ENCODE peak calls at places on chromosomes 16 and 17, in eight cellular contexts. One of them, this sample, is unnamed.

GRCh38 chr17:81050645-81051625 is 16.0 kb downstream of the BAIAP2 start:
- ATAC-seq in GM12878: no peak
- ATAC-seq in heart left ventricle: no peak
- ATAC-seq in K562: no peak
- ATAC-seq in HepG2: no peak
- ATAC-seq in IMR-90: peak
- ATAC-seq in right lobe of liver: peak
- ATAC-seq in HCT116: no peak
- ATAC-seq in this sample: no peak

GRCh38 chr17:73323622-73324455 is 12.0 kb upstream of the CDC42EP4 start:
- ATAC-seq in K562: peak
- ATAC-seq in HepG2: peak
- ATAC-seq in right lobe of liver: no peak
- ATAC-seq in heart left ventricle: peak
- ATAC-seq in IMR-90: peak
- ATAC-seq in HCT116: no peak
- ATAC-seq in GM12878: peak
- ATAC-seq in this sample: no peak

GRCh38 chr17:63150466-63150865 is 184.4 kb downstream of the TANC2 start:
- ATAC-seq in IMR-90: no peak
- ATAC-seq in HepG2: no peak
- ATAC-seq in heart left ventricle: no peak
- ATAC-seq in right lobe of liver: no peak
- ATAC-seq in GM12878: no peak
- ATAC-seq in K562: no peak
- ATAC-seq in HCT116: no peak
- ATAC-seq in this sample: no peak

GRCh38 chr16:54647731-54648221 is 282.9 kb upstream of the IRX5 start:
- ATAC-seq in GM12878: no peak
- ATAC-seq in heart left ventricle: no peak
- ATAC-seq in K562: no peak
- ATAC-seq in right lobe of liver: no peak
- ATAC-seq in HCT116: no peak
- ATAC-seq in IMR-90: no peak
- ATAC-seq in HepG2: no peak
- ATAC-seq in this sample: no peak

GRCh38 chr16:89863741-89864391 is 9.5 kb upstream of the TCF25 start:
- ATAC-seq in K562: no peak
- ATAC-seq in IMR-90: no peak
- ATAC-seq in HepG2: no peak
- ATAC-seq in GM12878: peak
- ATAC-seq in heart left ventricle: peak
- ATAC-seq in right lobe of liver: peak
- ATAC-seq in HCT116: no peak
- ATAC-seq in this sample: peak

GRCh38 chr16:87212026-87212425 is 105.2 kb downstream of the C16orf95 start:
- ATAC-seq in K562: no peak
- ATAC-seq in GM12878: no peak
- ATAC-seq in HCT116: no peak
- ATAC-seq in IMR-90: no peak
- ATAC-seq in HepG2: no peak
- ATAC-seq in right lobe of liver: no peak
- ATAC-seq in heart left ventricle: no peak
- ATAC-seq in this sample: no peak

GRCh38 chr17:5033352-5034015 is 1.7 kb downstream of the SLC52A1 start:
- ATAC-seq in GM12878: no peak
- ATAC-seq in HCT116: no peak
- ATAC-seq in heart left ventricle: no peak
- ATAC-seq in K562: no peak
- ATAC-seq in right lobe of liver: no peak
- ATAC-seq in IMR-90: no peak
- ATAC-seq in HepG2: peak
- ATAC-seq in this sample: no peak

GRCh38 chr17:77728022-77728671 is 230.4 kb upstream of the TNRC6C start:
- ATAC-seq in GM12878: no peak
- ATAC-seq in IMR-90: no peak
- ATAC-seq in heart left ventricle: peak
- ATAC-seq in HCT116: peak
- ATAC-seq in right lobe of liver: no peak
- ATAC-seq in HepG2: peak
- ATAC-seq in K562: peak
- ATAC-seq in this sample: peak

GRCh38 chr16:66476328-66477027 is 49.4 kb downstream of the BEAN1 start:
- ATAC-seq in GM12878: peak
- ATAC-seq in K562: peak
- ATAC-seq in HepG2: peak
- ATAC-seq in IMR-90: peak
- ATAC-seq in right lobe of liver: peak
- ATAC-seq in HCT116: peak
- ATAC-seq in heart left ventricle: no peak
- ATAC-seq in this sample: no peak

GRCh38 chr17:61267847-61268246 is 131.8 kb upstream of the TBX2 start:
- ATAC-seq in heart left ventricle: no peak
- ATAC-seq in HCT116: no peak
- ATAC-seq in HepG2: no peak
- ATAC-seq in right lobe of liver: no peak
- ATAC-seq in GM12878: no peak
- ATAC-seq in K562: no peak
- ATAC-seq in IMR-90: no peak
- ATAC-seq in this sample: no peak

GRCh38 chr17:1423456-1424135 is 23.6 kb upstream of the YWHAE start:
- ATAC-seq in GM12878: no peak
- ATAC-seq in IMR-90: no peak
- ATAC-seq in K562: no peak
- ATAC-seq in HCT116: no peak
- ATAC-seq in right lobe of liver: no peak
- ATAC-seq in HepG2: no peak
- ATAC-seq in heart left ventricle: peak
- ATAC-seq in this sample: no peak

GRCh38 chr17:45740553-45741330 is 43.4 kb upstream of the CRHR1 start:
- ATAC-seq in IMR-90: no peak
- ATAC-seq in right lobe of liver: no peak
- ATAC-seq in HepG2: peak
- ATAC-seq in heart left ventricle: peak
- ATAC-seq in K562: peak
- ATAC-seq in GM12878: peak
- ATAC-seq in HCT116: peak
- ATAC-seq in this sample: no peak

GRCh38 chr16:79598341-79599181 is 2.0 kb downstream of the MAF start:
- ATAC-seq in HCT116: no peak
- ATAC-seq in heart left ventricle: peak
- ATAC-seq in GM12878: no peak
- ATAC-seq in IMR-90: no peak
- ATAC-seq in K562: no peak
- ATAC-seq in right lobe of liver: peak
- ATAC-seq in HepG2: no peak
- ATAC-seq in this sample: peak

GRCh38 chr17:73566905-73567782 is 77.1 kb downstream of the SDK2 start:
- ATAC-seq in right lobe of liver: no peak
- ATAC-seq in HCT116: peak
- ATAC-seq in IMR-90: no peak
- ATAC-seq in K562: no peak
- ATAC-seq in GM12878: peak
- ATAC-seq in heart left ventricle: no peak
- ATAC-seq in HepG2: no peak
- ATAC-seq in this sample: no peak

GRCh38 chr16:66247516-66248089 is 118.9 kb upstream of the CDH5 start:
- ATAC-seq in GM12878: no peak
- ATAC-seq in heart left ventricle: peak
- ATAC-seq in right lobe of liver: no peak
- ATAC-seq in K562: no peak
- ATAC-seq in HepG2: no peak
- ATAC-seq in HCT116: no peak
- ATAC-seq in IMR-90: peak
- ATAC-seq in this sample: peak

GRCh38 chr17:55742272-55743102 is 8.4 kb upstream of the PCTP start:
- ATAC-seq in HepG2: peak
- ATAC-seq in HCT116: peak
- ATAC-seq in heart left ventricle: no peak
- ATAC-seq in GM12878: peak
- ATAC-seq in IMR-90: no peak
- ATAC-seq in K562: peak
- ATAC-seq in right lobe of liver: peak
- ATAC-seq in this sample: no peak

DNA sequence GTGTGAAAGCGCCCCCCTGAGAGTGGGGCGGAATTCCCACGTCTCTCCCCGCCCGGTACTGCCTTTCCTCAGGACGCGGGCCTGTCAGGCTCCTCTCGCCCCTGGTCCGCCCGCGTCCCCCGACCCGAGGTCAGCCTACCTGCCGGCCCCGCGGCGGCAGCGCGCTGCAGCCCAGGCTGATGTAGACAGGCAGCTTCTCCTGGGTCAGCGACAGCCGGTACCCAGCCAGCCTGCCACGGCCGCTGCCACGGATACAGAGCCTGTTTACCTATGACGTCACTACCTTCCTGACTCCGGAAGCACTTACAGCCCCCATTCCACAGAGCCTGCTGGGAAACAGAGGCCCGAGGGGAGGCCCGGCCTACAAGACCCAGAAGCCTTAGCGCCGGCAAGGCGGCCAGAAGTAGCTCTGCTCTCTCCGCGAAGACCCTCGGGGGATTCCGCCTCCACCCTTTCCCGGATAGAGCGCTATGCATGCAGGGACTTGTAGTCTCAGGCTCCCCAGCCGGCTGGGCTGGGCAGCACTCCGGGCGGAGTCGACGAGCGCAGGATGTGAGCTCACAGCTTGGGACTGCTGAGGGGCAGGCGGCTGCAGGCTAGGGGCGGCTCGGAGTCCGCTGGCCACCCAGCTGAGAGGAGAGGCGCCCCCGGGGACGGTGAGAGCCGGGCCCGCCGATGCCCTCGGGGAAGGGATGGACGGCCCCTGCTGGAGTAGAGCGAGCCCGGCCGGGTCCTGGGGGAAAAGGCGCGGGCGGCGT is at the start of the genes IFT20 and TNFAIP1:
- ATAC-seq in HCT116: peak
- ATAC-seq in right lobe of liver: peak
- ATAC-seq in GM12878: peak
- ATAC-seq in IMR-90: peak
- ATAC-seq in heart left ventricle: peak
- ATAC-seq in HepG2: peak
- ATAC-seq in K562: peak
- ATAC-seq in this sample: peak
- TF ChIP-seq POLR2A in HCT116: peak
- TF ChIP-seq POLR2A in right lobe of liver: peak
- TF ChIP-seq POLR2A in GM12878: peak
- TF ChIP-seq POLR2A in IMR-90: peak
- TF ChIP-seq POLR2A in heart left ventricle: peak
- TF ChIP-seq POLR2A in HepG2: peak
- TF ChIP-seq POLR2A in K562: peak
- TF ChIP-seq POLR2A in this sample: peak

GRCh38 chr17:68748381-68748780 is 147.2 kb upstream of the FAM20A start:
- ATAC-seq in right lobe of liver: no peak
- ATAC-seq in GM12878: no peak
- ATAC-seq in HCT116: no peak
- ATAC-seq in IMR-90: no peak
- ATAC-seq in heart left ventricle: no peak
- ATAC-seq in K562: no peak
- ATAC-seq in HepG2: no peak
- ATAC-seq in this sample: no peak

GRCh38 chr17:68753985-68754769 is 153.0 kb upstream of the FAM20A start:
- ATAC-seq in HCT116: no peak
- ATAC-seq in K562: no peak
- ATAC-seq in GM12878: no peak
- ATAC-seq in IMR-90: no peak
- ATAC-seq in heart left ventricle: no peak
- ATAC-seq in right lobe of liver: peak
- ATAC-seq in HepG2: peak
- ATAC-seq in this sample: no peak

GRCh38 chr17:68749742-68750562 is 148.8 kb upstream of the FAM20A start:
- ATAC-seq in GM12878: no peak
- ATAC-seq in IMR-90: no peak
- ATAC-seq in HCT116: no peak
- ATAC-seq in heart left ventricle: no peak
- ATAC-seq in right lobe of liver: no peak
- ATAC-seq in HepG2: peak
- ATAC-seq in K562: peak
- ATAC-seq in this sample: no peak
- H3K4me3 ChIP-seq in GM12878: no peak
- H3K4me3 ChIP-seq in IMR-90: no peak
- H3K4me3 ChIP-seq in HCT116: no peak
- H3K4me3 ChIP-seq in heart left ventricle: no peak
- H3K4me3 ChIP-seq in right lobe of liver: no peak
- H3K4me3 ChIP-seq in HepG2: peak
- H3K4me3 ChIP-seq in K562: no peak
- H3K4me3 ChIP-seq in this sample: no peak

GRCh38 chr17:37489197-37490001 is at the start of gene DUSP14:
- ATAC-seq in HepG2: peak
- ATAC-seq in K562: peak
- ATAC-seq in HCT116: peak
- ATAC-seq in heart left ventricle: peak
- ATAC-seq in IMR-90: peak
- ATAC-seq in right lobe of liver: peak
- ATAC-seq in GM12878: peak
- ATAC-seq in this sample: peak
- TF ChIP-seq POLR2A in HepG2: peak
- TF ChIP-seq POLR2A in K562: peak
- TF ChIP-seq POLR2A in HCT116: peak
- TF ChIP-seq POLR2A in heart left ventricle: peak
- TF ChIP-seq POLR2A in IMR-90: peak
- TF ChIP-seq POLR2A in right lobe of liver: peak
- TF ChIP-seq POLR2A in GM12878: peak
- TF ChIP-seq POLR2A in this sample: peak

DNA sequence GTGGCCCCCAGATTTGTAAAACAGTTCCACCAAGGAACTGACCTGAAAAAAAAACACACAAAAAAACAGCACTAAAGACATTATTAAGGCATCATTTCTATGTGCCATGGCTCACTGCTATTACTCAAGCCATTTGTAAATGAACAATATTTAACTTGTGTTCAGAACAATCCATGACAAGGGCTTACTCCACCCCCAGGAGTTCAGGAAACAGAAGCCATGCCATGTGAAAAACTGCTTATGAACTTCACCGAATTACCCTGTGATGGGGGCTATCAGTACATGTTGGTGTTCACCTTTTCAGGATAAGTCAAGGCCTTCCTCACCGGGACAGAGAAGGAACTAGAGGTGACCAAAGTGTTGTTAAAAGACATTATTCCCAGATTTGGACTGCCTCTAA is 19.2 kb downstream of the ACSM1 start:
- ATAC-seq in right lobe of liver: no peak
- ATAC-seq in heart left ventricle: no peak
- ATAC-seq in GM12878: no peak
- ATAC-seq in IMR-90: no peak
- ATAC-seq in HCT116: no peak
- ATAC-seq in HepG2: no peak
- ATAC-seq in K562: no peak
- ATAC-seq in this sample: no peak
- H3K4me3 ChIP-seq in right lobe of liver: no peak
- H3K4me3 ChIP-seq in heart left ventricle: no peak
- H3K4me3 ChIP-seq in GM12878: no peak
- H3K4me3 ChIP-seq in IMR-90: no peak
- H3K4me3 ChIP-seq in HCT116: no peak
- H3K4me3 ChIP-seq in HepG2: no peak
- H3K4me3 ChIP-seq in K562: no peak
- H3K4me3 ChIP-seq in this sample: no peak